ENCODE peak calls at places on chromosomes 7 and 10, in four cellular contexts. J is cerebellar cortex, V is brain microvascular endothelial cell, K is T1000. W is an unnamed sample.

GRCh38 chr7:99437946-99438572 is 539 bp downstream of the PTCD1 start:
- DNase-seq in V (no peak), K (no peak), J (no peak), W (no peak)

GRCh38 chr10:80153460-80153859 is 20.9 kb downstream of the PLAC9 start:
- DNase-seq in K (no peak), V (no peak), J (no peak), W (no peak)

GRCh38 chr7:11193131-11193867 is 219.6 kb downstream of the PHF14 start:
- DNase-seq in V (no peak), J (no peak), K (no peak), W (no peak)

GRCh38 chr7:21763818-21764217 is 181.9 kb downstream of the CDCA7L start:
- DNase-seq in J (no peak), V (no peak), K (no peak), W (no peak)

GRCh38 chr10:3132036-3133025 is 40.3 kb downstream of the PITRM1 start:
- DNase-seq in J (no peak), K (no peak), V (no peak), W (no peak)

GRCh38 chr7:37211097-37211496 is 237.6 kb downstream of the ELMO1 start:
- DNase-seq in V (peak; percentile 6), J (no peak), K (peak; percentile 15), W (no peak)

GRCh38 chr10:21962362-21962761 is 41.2 kb downstream of the DNAJC1 start:
- DNase-seq in J (no peak), K (no peak), V (no peak), W (no peak)

GRCh38 chr10:62684911-62685310 is 119.6 kb upstream of the ADO start:
- DNase-seq in J (no peak), V (no peak), K (no peak), W (no peak)

GRCh38 chr10:13823046-13823711 is 236.4 kb downstream of the PRPF18 start:
- DNase-seq in V (no peak), J (peak; percentile 75), K (no peak), W (no peak)

GRCh38 chr7:107725138-107725740 is 18.7 kb upstream of the CBLL1 start:
- DNase-seq in K (no peak), V (peak; percentile 36), J (peak; percentile 79), W (no peak)

GRCh38 chr10:94450782-94451181 is 48.4 kb downstream of the TBC1D12 start:
- DNase-seq in V (no peak), K (no peak), J (no peak), W (no peak)

GRCh38 chr10:72068126-72068765 is 20.1 kb downstream of the SPOCK2 start:
- DNase-seq in V (no peak), J (no peak), K (no peak), W (no peak)

GRCh38 chr7:27873981-27874957 is 134.3 kb downstream of the TAX1BP1 start:
- DNase-seq in J (peak; percentile 11), K (no peak), V (peak; percentile 27), W (no peak)

GRCh38 chr10:21172774-21173432 is 275.8 kb upstream of the NEBL start:
- DNase-seq in K (no peak), J (peak; percentile 71), V (no peak), W (no peak)

GRCh38 chr7:74454948-74455804 is 1.5 kb downstream of the GTF2IRD1 start:
- DNase-seq in V (no peak), J (peak; percentile 35), K (no peak), W (no peak)

GRCh38 chr10:125822878-125823662 is at the start of the genes BCCIP and UROS:
- DNase-seq in V (peak; percentile 76), K (peak; percentile 94), J (peak; percentile 90), W (peak; percentile 86)

GRCh38 chr10:117320050-117320665 is 55.1 kb downstream of the PDZD8 start:
- DNase-seq in J (peak; percentile 50), V (no peak), K (no peak), W (no peak)

GRCh38 chr7:30252885-30253795 is 31.3 kb upstream of the ZNRF2 start:
- DNase-seq in J (peak; percentile 85), K (no peak), V (peak; percentile 31), W (no peak)

GRCh38 chr10:3785251-3785848 is 341 bp upstream of the KLF6 start:
- DNase-seq in K (peak; percentile 94), V (peak; percentile 98), J (peak; percentile 98), W (peak; percentile 98)

GRCh38 chr7:44042221-44042620 is 2.3 kb upstream of the DBNL start:
- DNase-seq in V (no peak), K (no peak), J (no peak), W (no peak)

GRCh38 chr10:26441491-26442214 is 3.5 kb downstream of the APBB1IP start:
- DNase-seq in J (no peak), K (no peak), V (peak; percentile 9), W (no peak)

GRCh38 chr7:22860784-22861482 is 38.3 kb upstream of the TOMM7 start:
- DNase-seq in V (peak; percentile 43), J (no peak), K (no peak), W (no peak)

GRCh38 chr10:124993345-124993708 is 51.4 kb downstream of the ZRANB1 start:
- DNase-seq in J (no peak), K (no peak), V (no peak), W (no peak)

GRCh38 chr10:48224296-48224695 is 50.2 kb downstream of the FRMPD2 start:
- DNase-seq in J (no peak), V (no peak), K (no peak), W (no peak)

GRCh38 chr7:129438839-129439640 is 4.8 kb downstream of the STRIP2 start:
- DNase-seq in V (peak; percentile 69), J (no peak), K (peak; percentile 4), W (no peak)

GRCh38 chr10:99521474-99522077 is 11.2 kb upstream of the NKX2-3 start:
- DNase-seq in V (no peak), K (no peak), J (no peak), W (no peak)

W was measured in activated B cell treated with CpG ODN at 0.5 μM for 24 hours.